ENCODE peak calls at places on chromosomes 5 and 9, in four cellular contexts. V is G401, X is fibroblast of the conjunctiva, J is LoVo. B is an unnamed sample.

GRCh38 chr5:54738118-54738972 is 220.8 kb downstream of the SNX18 start:
- DNase-seq in V (no peak), X (no peak), J (peak), B (no peak)

GRCh38 chr9:122900791-122901190 is 4.4 kb downstream of the RC3H2 start:
- DNase-seq in V (no peak), X (no peak), J (no peak), B (no peak)

GRCh38 chr5:102811962-102812361 is 56.9 kb downstream of the PAM start:
- DNase-seq in V (no peak), X (no peak), J (peak), B (no peak)

GRCh38 chr5:137856201-137856600 is 11.5 kb upstream of the MYOT start:
- DNase-seq in V (no peak), X (no peak), J (no peak), B (no peak)

GRCh38 chr9:86946712-86947145 is 577 bp downstream of the GAS1 start:
- DNase-seq in V (peak), X (no peak), J (peak), B (peak)

GRCh38 chr5:68962632-68963484 is 131.0 kb upstream of the SLC30A5 start:
- DNase-seq in V (peak), X (peak), J (peak), B (peak)

GRCh38 chr5:32004404-32004803 is 169.7 kb downstream of the GOLPH3 start:
- DNase-seq in V (no peak), X (no peak), J (no peak), B (no peak)

GRCh38 chr9:121744002-121744686 is 92.7 kb downstream of the DAB2IP start:
- DNase-seq in V (peak), X (peak), J (no peak), B (no peak)

GRCh38 chr9:37034938-37035471 is 937 bp upstream of the PAX5 start:
- DNase-seq in V (no peak), X (no peak), J (peak), B (no peak)

GRCh38 chr9:129998491-129999122 is 44.4 kb downstream of the FNBP1 start:
- DNase-seq in V (peak), X (no peak), J (no peak), B (no peak)

GRCh38 chr5:179192891-179193470 is 132.8 kb downstream of the ZNF354C start:
- DNase-seq in V (peak), X (no peak), J (no peak), B (no peak)

GRCh38 chr9:8070779-8071444 is 271.3 kb upstream of the DMAC1 start:
- DNase-seq in V (no peak), X (no peak), J (no peak), B (no peak)

GRCh38 chr5:139387611-139388197 is 2.0 kb downstream of the MZB1 start:
- DNase-seq in V (no peak), X (no peak), J (no peak), B (no peak)

GRCh38 chr5:133400831-133401351 is 211.4 kb downstream of the FSTL4 start:
- DNase-seq in V (no peak), X (no peak), J (no peak), B (no peak)

GRCh38 chr9:136191549-136192286 is 13.2 kb downstream of the LHX3 start:
- DNase-seq in V (no peak), X (no peak), J (no peak), B (no peak)

GRCh38 chr9:98503867-98504800 is 204.6 kb downstream of the GABBR2 start:
- DNase-seq in V (peak), X (no peak), J (no peak), B (no peak)

GRCh38 chr9:83199240-83199639 is 136.3 kb upstream of the RASEF start:
- DNase-seq in V (peak), X (peak), J (peak), B (peak)

GRCh38 chr9:108883085-108883484 is 21.0 kb downstream of the ACTL7A start:
- DNase-seq in V (no peak), X (no peak), J (no peak), B (no peak)

GRCh38 chr9:128689293-128689770 is 310 bp downstream of the SET start:
- DNase-seq in V (no peak), X (no peak), J (no peak), B (no peak)

GRCh38 chr5:94884294-94884693 is 265.8 kb downstream of the SLF1 start:
- DNase-seq in V (no peak), X (no peak), J (no peak), B (peak)

B was measured in foreskin melanocyte.